ENCODE peak calls at places on chromosomes 1 and 21, in five cellular contexts. A is AG04449, Z is mesothelial cell of epicardium, Y is stomach, K is AG10803. M is an unnamed sample.

GRCh38 chr1:160239582-160240299 is 22.6 kb downstream of the DCAF8 start:
- DNase-seq in A (no peak), Z (no peak), Y (no peak), K (no peak), M (no peak)

GRCh38 chr1:46642091-46642680 is 25.6 kb upstream of the MOB3C start:
- DNase-seq in A (no peak), Z (no peak), Y (no peak), K (no peak), M (no peak)

GRCh38 chr1:220786057-220786336 is 716 bp upstream of the MTARC1 start:
- DNase-seq in A (no peak), Z (no peak), Y (peak; percentile 38), K (no peak), M (no peak)

GRCh38 chr1:27137544-27138075 is 17.3 kb downstream of the SLC9A1 start:
- DNase-seq in A (no peak), Z (no peak), Y (peak; percentile 80), K (no peak), M (no peak)

GRCh38 chr1:36876990-36877389 is 157.3 kb downstream of the GRIK3 start:
- DNase-seq in A (no peak), Z (peak; percentile 5), Y (no peak), K (no peak), M (peak; percentile 11)

GRCh38 chr21:41767606-41768370 is 936 bp upstream of the RIPK4 start:
- DNase-seq in A (no peak), Z (no peak), Y (no peak), K (no peak), M (no peak)

GRCh38 chr1:162562452-162562828 is 918 bp downstream of the UAP1 start:
- DNase-seq in A (no peak), Z (no peak), Y (no peak), K (peak; percentile 83), M (no peak)

GRCh38 chr1:240210026-240210425 is 118.3 kb downstream of the FMN2 start:
- DNase-seq in A (no peak), Z (no peak), Y (no peak), K (peak; percentile 17), M (no peak)

GRCh38 chr1:40817791-40818263 is 34.2 kb downstream of the KCNQ4 start:
- DNase-seq in A (no peak), Z (no peak), Y (no peak), K (no peak), M (no peak)

GRCh38 chr1:22050330-22050729 is 2.2 kb upstream of the CDC42 start:
- DNase-seq in A (no peak), Z (no peak), Y (no peak), K (no peak), M (no peak)

GRCh38 chr1:201304126-201304525 is 20.8 kb downstream of the PKP1 start:
- DNase-seq in A (no peak), Z (no peak), Y (no peak), K (no peak), M (no peak)

GRCh38 chr1:118711356-118711755 is 276.8 kb downstream of the TBX15 start:
- DNase-seq in A (no peak), Z (no peak), Y (no peak), K (no peak), M (no peak)

GRCh38 chr1:160656737-160657476 is 10.1 kb upstream of the SLAMF1 start:
- DNase-seq in A (no peak), Z (no peak), Y (no peak), K (no peak), M (no peak)

GRCh38 chr1:165668184-165668583 is 30.2 kb downstream of the ALDH9A1 start:
- DNase-seq in A (no peak), Z (no peak), Y (no peak), K (no peak), M (no peak)

GRCh38 chr1:19735419-19736127 is 64.1 kb downstream of the TMCO4 start:
- DNase-seq in A (peak; percentile 93), Z (no peak), Y (no peak), K (peak; percentile 98), M (no peak)

GRCh38 chr1:17259233-17259873 is 10.5 kb downstream of the PADI3 start:
- DNase-seq in A (no peak), Z (no peak), Y (no peak), K (peak; percentile 28), M (no peak)

GRCh38 chr1:3611170-3612019 is at the start of gene MEGF6:
- DNase-seq in A (no peak), Z (peak; percentile 94), Y (peak; percentile 73), K (no peak), M (peak; percentile 95)

GRCh38 chr1:5620997-5621396 is 371.2 kb downstream of the NPHP4 start:
- DNase-seq in A (no peak), Z (peak; percentile 61), Y (no peak), K (no peak), M (peak; percentile 66)

GRCh38 chr1:160768295-160768657 is 27.7 kb upstream of the LY9 start:
- DNase-seq in A (no peak), Z (no peak), Y (peak; percentile 58), K (peak; percentile 3), M (no peak)

GRCh38 chr1:77282187-77282865 is 507 bp downstream of the AK5 start:
- DNase-seq in A (no peak), Z (peak; percentile 41), Y (no peak), K (peak; percentile 38), M (no peak)

DNA sequence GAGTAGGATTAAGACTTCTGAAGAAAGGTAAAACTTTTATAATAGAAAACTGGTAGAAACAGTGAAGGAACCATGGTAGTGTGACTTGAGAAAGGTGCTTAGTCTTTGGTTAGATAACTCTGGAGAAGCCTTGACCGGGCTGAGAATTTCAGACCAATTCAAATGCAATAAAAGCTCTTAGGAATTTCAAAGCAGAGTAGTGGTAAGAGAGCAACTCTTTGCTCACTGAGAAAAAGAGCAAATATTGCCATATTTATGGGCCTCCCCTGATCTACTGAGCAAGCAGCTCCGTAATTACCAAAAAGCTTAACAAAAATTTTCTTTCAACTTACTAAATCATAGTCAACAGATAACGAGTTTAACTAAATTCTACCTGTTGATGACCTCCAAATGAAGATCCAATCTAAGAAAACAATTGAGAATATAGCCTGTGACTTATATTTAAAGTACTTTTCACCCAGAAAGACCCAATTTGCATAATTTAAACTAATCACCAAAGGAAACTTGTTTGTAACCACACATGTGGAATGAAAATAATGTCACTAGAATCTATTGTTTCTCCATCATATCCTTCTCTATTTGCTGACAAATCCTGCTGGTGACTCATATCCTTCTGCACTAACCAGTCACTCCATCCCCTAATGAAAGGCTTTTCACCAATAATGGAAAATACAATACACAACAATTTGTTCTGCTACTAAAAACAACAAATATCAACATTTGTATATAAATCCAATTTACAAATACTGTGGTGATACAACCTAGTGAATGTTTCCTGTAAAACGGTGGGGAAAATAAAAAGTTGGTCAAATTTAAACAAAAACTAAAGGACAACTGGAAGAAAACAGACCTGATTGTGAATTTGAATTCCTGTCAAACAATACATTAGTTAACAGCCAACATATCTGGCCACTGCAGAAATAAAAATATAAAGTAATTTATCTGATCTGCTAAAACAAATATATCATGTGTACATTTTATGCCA is 6.6 kb downstream of the PTP4A2 start:
- DNase-seq in A (no peak), Z (no peak), Y (no peak), K (peak; percentile 63), M (no peak)
- TF ChIP-seq CTCF in A (no peak), Z (no peak), Y (no peak), K (no peak), M (no peak)

DNA sequence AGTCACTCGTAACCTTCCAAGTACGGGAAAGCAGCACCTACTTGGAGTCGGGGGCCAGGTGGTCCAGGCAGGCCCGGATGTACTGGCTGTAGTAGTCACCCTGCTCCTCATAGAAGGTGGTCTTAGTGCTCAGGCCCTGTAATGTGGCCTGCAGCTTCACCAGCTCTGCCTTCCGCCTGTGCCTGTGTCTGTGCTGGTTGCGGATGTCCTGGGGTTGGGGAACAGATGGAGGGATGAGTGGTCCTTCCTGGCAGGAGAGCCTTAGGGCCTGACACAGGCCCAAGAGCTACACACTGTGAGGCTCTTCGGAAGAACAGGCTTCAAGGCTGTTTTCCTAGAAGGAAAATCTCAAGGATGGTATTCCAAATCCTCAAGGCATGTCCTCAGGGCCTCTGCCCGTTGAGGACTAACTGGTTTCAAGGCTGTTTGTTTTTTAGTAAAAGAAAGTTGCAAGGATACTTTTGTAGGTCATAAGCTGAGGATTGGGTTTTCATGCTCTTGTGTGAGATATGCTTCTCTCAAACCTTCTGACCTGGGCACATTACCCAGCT is 28.4 kb upstream of the MEF2D start:
- DNase-seq in A (no peak), Z (no peak), Y (no peak), K (no peak), M (no peak)
- TF ChIP-seq CTCF in A (no peak), Z (no peak), Y (no peak), K (no peak), M (no peak)

GRCh38 chr1:151284013-151284577 is 2.0 kb downstream of the ZNF687 start:
- DNase-seq in A (no peak), Z (no peak), Y (no peak), K (no peak), M (no peak)
- TF ChIP-seq CTCF in A (no peak), Z (no peak), Y (no peak), K (no peak), M (no peak)

GRCh38 chr1:91724644-91725043 is 161.3 kb downstream of the TGFBR3 start:
- DNase-seq in A (no peak), Z (no peak), Y (no peak), K (no peak), M (no peak)
- TF ChIP-seq CTCF in A (no peak), Z (no peak), Y (no peak), K (no peak), M (no peak)

GRCh38 chr1:39183503-39184353 is 20.8 kb upstream of the MACF1 start:
- DNase-seq in A (no peak), Z (no peak), Y (peak; percentile 61), K (peak; percentile 70), M (no peak)
- TF ChIP-seq CTCF in A (peak; percentile 16), Z (peak; percentile 41), Y (peak; percentile 29), K (peak; percentile 35), M (peak; percentile 64)